ENCODE peak calls at places on chromosomes 4 and X, in six cellular contexts. X is pancreas, S is uterus, T is neuronal stem cell, L is GM23338, H is tibial artery. I is an unnamed sample.
A peak's percentile ranks its signal among the peaks of the same experiment; 100 is the strongest.

GRCh38 chr4:187193141-187193540 is 469.5 kb upstream of the FAT1 start:
- DNase-seq in H (no peak), L (no peak), T (no peak), S (no peak), X (no peak), I (no peak)

GRCh38 chrX:46444011-46444410 is 101.2 kb downstream of the ZNF674 start:
- DNase-seq in S (no peak), H (no peak), X (no peak), L (no peak), T (no peak), I (peak; percentile 50)

GRCh38 chr4:112297495-112297894 is 326 bp downstream of the ALPK1 start:
- DNase-seq in X (no peak), T (no peak), S (no peak), H (no peak), L (no peak), I (no peak)

GRCh38 chr4:55445921-55446577 is 50.3 kb downstream of the TMEM165 start:
- DNase-seq in H (no peak), T (no peak), L (no peak), S (no peak), X (no peak), I (no peak)

GRCh38 chr4:86948276-86948675 is 13.5 kb downstream of the AFF1 start:
- DNase-seq in X (no peak), L (peak; percentile 52), H (no peak), T (no peak), S (no peak), I (no peak)

GRCh38 chr4:72689929-72690328 is 120.9 kb upstream of the ADAMTS3 start:
- DNase-seq in H (no peak), S (no peak), T (no peak), X (no peak), L (no peak), I (no peak)

GRCh38 chr4:78242071-78242470 is 184.9 kb downstream of the FRAS1 start:
- DNase-seq in T (no peak), S (no peak), L (no peak), X (no peak), H (no peak), I (no peak)

GRCh38 chr4:85399270-85399669 is 75.7 kb upstream of the ARHGAP24 start:
- DNase-seq in X (no peak), S (no peak), T (no peak), L (no peak), H (no peak), I (no peak)

GRCh38 chrX:112734250-112734649 is 54.5 kb upstream of the LHFPL1 start:
- DNase-seq in X (no peak), L (peak; percentile 9), T (no peak), H (peak; percentile 20), S (no peak), I (peak; percentile 58)

GRCh38 chr4:38523054-38523453 is 140.9 kb upstream of the KLF3 start:
- DNase-seq in X (no peak), H (no peak), L (no peak), S (no peak), T (no peak), I (no peak)

GRCh38 chr4:186172551-186172950 is 18.8 kb upstream of the CYP4V2 start:
- DNase-seq in T (no peak), L (no peak), H (no peak), S (no peak), X (no peak), I (no peak)

GRCh38 chr4:24794111-24794860 is 1.1 kb upstream of the SOD3 start:
- DNase-seq in L (no peak), S (peak; percentile 47), X (peak; percentile 24), H (peak; percentile 56), T (no peak), I (peak; percentile 64)

GRCh38 chrX:81378550-81378949 is 176.6 kb downstream of the SH3BGRL start:
- DNase-seq in X (no peak), T (no peak), L (no peak), H (no peak), S (no peak), I (no peak)

GRCh38 chr4:169189372-169189771 is 81.4 kb downstream of the SH3RF1 start:
- DNase-seq in S (no peak), L (no peak), T (no peak), X (no peak), H (no peak), I (no peak)

GRCh38 chr4:35970366-35970960 is 273.9 kb downstream of the ARAP2 start:
- DNase-seq in X (no peak), S (no peak), H (no peak), L (no peak), T (no peak), I (no peak)

DNA sequence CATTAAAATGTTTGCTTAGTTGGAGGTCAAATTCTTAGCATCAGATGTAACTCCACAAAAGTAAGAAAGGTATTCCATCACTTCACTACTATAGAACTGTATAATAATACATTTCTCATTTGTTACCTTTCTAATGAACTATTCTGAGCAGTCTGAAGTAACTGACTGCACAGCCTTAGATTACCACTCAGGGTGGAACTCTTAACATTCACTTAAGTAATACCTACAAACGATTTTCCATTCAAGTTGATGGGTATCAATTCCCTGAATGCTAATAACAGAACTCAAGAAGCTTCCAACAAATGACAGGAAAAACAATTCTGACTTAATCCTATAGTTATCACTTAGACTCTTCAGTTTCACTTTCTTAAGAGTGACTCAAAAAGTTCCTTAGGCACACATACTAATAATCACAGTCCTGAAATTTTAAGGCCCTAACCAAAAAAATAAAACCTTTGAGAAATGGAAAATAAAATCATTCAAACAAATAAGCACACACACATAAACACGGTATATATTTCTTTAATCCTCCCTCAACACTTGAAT is 20.9 kb downstream of the HNRNPD start:
- DNase-seq in X (no peak), L (no peak), T (no peak), S (no peak), H (no peak), I (no peak)
- H3K36me3 ChIP-seq in X (peaks cover 57% of the 10 kb centered on the region), L (peaks cover 50% of the 10 kb centered on the region), T (peaks cover 100% of the 10 kb centered on the region), S (no peaks in the 10 kb centered on the region), H (peaks cover 87% of the 10 kb centered on the region), I (peaks cover 97% of the 10 kb centered on the region)

GRCh38 chr4:57078685-57079521 is 31.3 kb downstream of the IGFBP7 start:
- DNase-seq in X (peak; percentile 54), L (peak; percentile 85), T (peak; percentile 11), H (no peak), S (no peak), I (peak; percentile 87)

GRCh38 chr4:57076646-57077045 is 33.5 kb downstream of the IGFBP7 start:
- DNase-seq in H (no peak), X (no peak), T (no peak), L (no peak), S (no peak), I (no peak)

GRCh38 chr4:57075353-57075752 is 34.8 kb downstream of the IGFBP7 start:
- DNase-seq in S (no peak), X (no peak), H (no peak), T (no peak), L (no peak), I (no peak)

GRCh38 chr4:57074753-57075152 is 35.4 kb downstream of the IGFBP7 start:
- DNase-seq in X (no peak), H (no peak), S (no peak), T (no peak), L (no peak), I (peak; percentile 16)

DNA sequence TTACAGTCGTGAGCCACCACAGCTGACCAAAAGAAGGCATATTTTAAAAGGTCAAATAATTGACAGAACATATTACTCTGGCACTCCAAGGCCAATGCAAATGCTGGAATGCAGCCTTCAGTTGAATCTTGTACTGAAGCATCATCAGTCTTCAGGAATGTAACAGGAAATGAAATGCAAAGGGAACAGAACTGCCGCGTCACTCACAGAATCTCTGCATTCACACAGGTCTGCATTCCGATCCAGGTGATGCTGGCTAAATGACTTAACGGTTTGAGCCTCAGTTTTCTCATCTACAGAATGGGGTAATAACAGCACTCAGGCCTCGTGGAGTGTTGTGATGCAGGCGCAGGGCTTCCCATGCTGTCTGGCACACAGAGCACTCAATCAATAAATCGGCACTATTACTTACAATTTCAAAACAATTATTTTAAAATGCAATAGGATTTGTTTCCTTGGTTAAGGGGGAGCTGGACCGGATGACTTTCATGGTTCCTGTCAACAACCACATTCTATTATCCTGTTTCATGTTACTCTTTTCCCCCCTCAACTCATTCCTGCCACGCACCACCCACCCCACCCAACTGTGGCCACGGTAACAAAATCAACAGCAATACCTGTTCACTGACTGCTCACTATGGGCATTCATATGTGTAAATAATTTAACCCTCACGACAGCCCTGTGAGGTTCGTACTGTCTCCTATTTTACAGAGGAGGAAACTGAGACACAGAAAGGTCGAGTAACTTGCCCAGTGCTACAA is 32.5 kb downstream of the IGFBP7 start:
- DNase-seq in H (no peak), X (no peak), L (peak; percentile 84), S (no peak), T (no peak), I (peak; percentile 72)
- H3K4me1 ChIP-seq in H (no peaks in the 10 kb centered on the region), X (peaks cover 15% of the 10 kb centered on the region), L (peaks cover 19% of the 10 kb centered on the region), S (no peaks in the 10 kb centered on the region), T (peaks cover 8% of the 10 kb centered on the region), I (peaks cover 13% of the 10 kb centered on the region)

GRCh38 chrX:31316340-31316991 is 244.6 kb upstream of the FTHL17 start:
- DNase-seq in T (no peak), L (no peak), S (no peak), H (no peak), X (no peak), I (no peak)
- H3K27me3 ChIP-seq in T (no peaks in the 10 kb centered on the region), L (no peaks in the 10 kb centered on the region), S (no peaks in the 10 kb centered on the region), H (no peaks in the 10 kb centered on the region), X (no peaks in the 10 kb centered on the region), I (no peaks in the 10 kb centered on the region)

DNA sequence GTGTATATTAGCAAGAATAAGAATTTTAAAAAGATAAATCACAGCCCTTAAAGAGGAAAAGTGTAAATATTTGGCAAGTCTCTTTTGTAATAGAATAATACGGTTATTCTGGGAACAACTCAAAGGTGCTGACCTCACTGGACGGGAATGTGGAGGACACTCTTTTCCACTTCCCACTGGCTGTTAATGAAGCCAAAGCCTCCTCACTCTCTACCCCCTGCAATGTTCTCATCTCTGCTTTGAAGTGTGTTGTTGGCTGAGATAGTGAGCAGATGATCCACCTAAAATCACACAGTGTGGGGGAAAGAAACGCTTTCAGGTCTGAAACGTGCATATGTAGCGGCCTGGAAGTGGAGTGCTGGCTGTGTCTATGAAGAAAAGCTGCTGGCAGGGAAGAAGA is 49.1 kb downstream of the SEL1L3 start:
- DNase-seq in H (no peak), S (no peak), L (no peak), T (peak; percentile 27), X (peak; percentile 35), I (peak; percentile 62)
- H3K36me3 ChIP-seq in H (no peaks in the 10 kb centered on the region), S (no peaks in the 10 kb centered on the region), L (no peaks in the 10 kb centered on the region), T (no peaks in the 10 kb centered on the region), X (peaks cover 16% of the 10 kb centered on the region), I (no peaks in the 10 kb centered on the region)